ENCODE peak calls at places on chromosome 2, in four cellular contexts. One of them, this sample, is unnamed.
A peak's percentile ranks its signal among the peaks of the same experiment; 100 is the strongest.

GRCh38 chr2:135743860-135744259 is 2.2 kb downstream of the UBXN4 start:
- DNase-seq in NCI-H1092: no peak
- DNase-seq in EH: peak; percentile 8
- DNase-seq in activated naive CD8-positive, alpha-beta T cell treated with anti-CD3 and anti-CD28 coated beads, Interleukin-2, amount 10 ng/mL, durations not matched to agents 7 days and 5 days: no peak
- DNase-seq in this sample: peak; percentile 6

GRCh38 chr2:47534179-47534919 is 131.4 kb downstream of the MSH2 start:
- DNase-seq in NCI-H1092: peak; percentile 2
- DNase-seq in EH: peak; percentile 96
- DNase-seq in activated naive CD8-positive, alpha-beta T cell treated with anti-CD3 and anti-CD28 coated beads, Interleukin-2, amount 10 ng/mL, durations not matched to agents 7 days and 5 days: no peak
- DNase-seq in this sample: peak; percentile 80

GRCh38 chr2:124001681-124002080 is 23.4 kb upstream of the CNTNAP5 start:
- DNase-seq in NCI-H1092: peak; percentile 64
- DNase-seq in EH: no peak
- DNase-seq in activated naive CD8-positive, alpha-beta T cell treated with anti-CD3 and anti-CD28 coated beads, Interleukin-2, amount 10 ng/mL, durations not matched to agents 7 days and 5 days: no peak
- DNase-seq in this sample: no peak

GRCh38 chr2:166239548-166239947 is 111.7 kb upstream of the SCN1A start:
- DNase-seq in NCI-H1092: no peak
- DNase-seq in EH: peak; percentile 95
- DNase-seq in activated naive CD8-positive, alpha-beta T cell treated with anti-CD3 and anti-CD28 coated beads, Interleukin-2, amount 10 ng/mL, durations not matched to agents 7 days and 5 days: no peak
- DNase-seq in this sample: peak; percentile 77

GRCh38 chr2:48531141-48531648 is 1.2 kb downstream of the STON1 start:
- DNase-seq in NCI-H1092: no peak
- DNase-seq in EH: peak; percentile 99
- DNase-seq in activated naive CD8-positive, alpha-beta T cell treated with anti-CD3 and anti-CD28 coated beads, Interleukin-2, amount 10 ng/mL, durations not matched to agents 7 days and 5 days: no peak
- DNase-seq in this sample: peak; percentile 82

GRCh38 chr2:121205321-121205942 is 79.6 kb downstream of the TFCP2L1 start:
- DNase-seq in NCI-H1092: no peak
- DNase-seq in EH: peak; percentile 23
- DNase-seq in activated naive CD8-positive, alpha-beta T cell treated with anti-CD3 and anti-CD28 coated beads, Interleukin-2, amount 10 ng/mL, durations not matched to agents 7 days and 5 days: no peak
- DNase-seq in this sample: peak; percentile 10

GRCh38 chr2:231941673-231942072 is 15.5 kb upstream of the NPPC start:
- DNase-seq in NCI-H1092: no peak
- DNase-seq in EH: no peak
- DNase-seq in activated naive CD8-positive, alpha-beta T cell treated with anti-CD3 and anti-CD28 coated beads, Interleukin-2, amount 10 ng/mL, durations not matched to agents 7 days and 5 days: no peak
- DNase-seq in this sample: no peak

GRCh38 chr2:233108611-233109490 is 48.7 kb downstream of the INPP5D start:
- DNase-seq in NCI-H1092: no peak
- DNase-seq in EH: no peak
- DNase-seq in activated naive CD8-positive, alpha-beta T cell treated with anti-CD3 and anti-CD28 coated beads, Interleukin-2, amount 10 ng/mL, durations not matched to agents 7 days and 5 days: no peak
- DNase-seq in this sample: no peak

GRCh38 chr2:219507555-219508443 is 6.5 kb upstream of the ASIC4 start:
- DNase-seq in NCI-H1092: no peak
- DNase-seq in EH: no peak
- DNase-seq in activated naive CD8-positive, alpha-beta T cell treated with anti-CD3 and anti-CD28 coated beads, Interleukin-2, amount 10 ng/mL, durations not matched to agents 7 days and 5 days: no peak
- DNase-seq in this sample: no peak

GRCh38 chr2:43605079-43605655 is 9.3 kb upstream of the THADA start:
- DNase-seq in NCI-H1092: peak; percentile 12
- DNase-seq in EH: peak; percentile 53
- DNase-seq in activated naive CD8-positive, alpha-beta T cell treated with anti-CD3 and anti-CD28 coated beads, Interleukin-2, amount 10 ng/mL, durations not matched to agents 7 days and 5 days: no peak
- DNase-seq in this sample: peak; percentile 57

GRCh38 chr2:64704161-64704560 is 50.4 kb upstream of the SERTAD2 start:
- DNase-seq in NCI-H1092: no peak
- DNase-seq in EH: no peak
- DNase-seq in activated naive CD8-positive, alpha-beta T cell treated with anti-CD3 and anti-CD28 coated beads, Interleukin-2, amount 10 ng/mL, durations not matched to agents 7 days and 5 days: no peak
- DNase-seq in this sample: no peak

GRCh38 chr2:16165518-16166326 is 225.4 kb downstream of the MYCN start:
- DNase-seq in NCI-H1092: no peak
- DNase-seq in EH: no peak
- DNase-seq in activated naive CD8-positive, alpha-beta T cell treated with anti-CD3 and anti-CD28 coated beads, Interleukin-2, amount 10 ng/mL, durations not matched to agents 7 days and 5 days: no peak
- DNase-seq in this sample: no peak

GRCh38 chr2:19573784-19574183 is 215.4 kb upstream of the OSR1 start:
- DNase-seq in NCI-H1092: no peak
- DNase-seq in EH: no peak
- DNase-seq in activated naive CD8-positive, alpha-beta T cell treated with anti-CD3 and anti-CD28 coated beads, Interleukin-2, amount 10 ng/mL, durations not matched to agents 7 days and 5 days: no peak
- DNase-seq in this sample: no peak

GRCh38 chr2:133405252-133405651 is 163.0 kb downstream of the NCKAP5 start:
- DNase-seq in NCI-H1092: no peak
- DNase-seq in EH: peak; percentile 32
- DNase-seq in activated naive CD8-positive, alpha-beta T cell treated with anti-CD3 and anti-CD28 coated beads, Interleukin-2, amount 10 ng/mL, durations not matched to agents 7 days and 5 days: no peak
- DNase-seq in this sample: no peak

GRCh38 chr2:156189143-156189542 is 143.4 kb downstream of the NR4A2 start:
- DNase-seq in NCI-H1092: no peak
- DNase-seq in EH: no peak
- DNase-seq in activated naive CD8-positive, alpha-beta T cell treated with anti-CD3 and anti-CD28 coated beads, Interleukin-2, amount 10 ng/mL, durations not matched to agents 7 days and 5 days: no peak
- DNase-seq in this sample: no peak

GRCh38 chr2:120990451-120990871 is 254.8 kb downstream of the GLI2 start:
- DNase-seq in NCI-H1092: no peak
- DNase-seq in EH: peak; percentile 29
- DNase-seq in activated naive CD8-positive, alpha-beta T cell treated with anti-CD3 and anti-CD28 coated beads, Interleukin-2, amount 10 ng/mL, durations not matched to agents 7 days and 5 days: no peak
- DNase-seq in this sample: peak; percentile 50

GRCh38 chr2:106536490-106536889 is 49.3 kb downstream of the CD8B2 start:
- DNase-seq in NCI-H1092: no peak
- DNase-seq in EH: no peak
- DNase-seq in activated naive CD8-positive, alpha-beta T cell treated with anti-CD3 and anti-CD28 coated beads, Interleukin-2, amount 10 ng/mL, durations not matched to agents 7 days and 5 days: no peak
- DNase-seq in this sample: no peak

GRCh38 chr2:166375205-166375735 is 474 bp downstream of the SCN9A start:
- DNase-seq in NCI-H1092: no peak
- DNase-seq in EH: peak; percentile 48
- DNase-seq in activated naive CD8-positive, alpha-beta T cell treated with anti-CD3 and anti-CD28 coated beads, Interleukin-2, amount 10 ng/mL, durations not matched to agents 7 days and 5 days: no peak
- DNase-seq in this sample: no peak

GRCh38 chr2:118859157-118859770 is 11.8 kb upstream of the EN1 start:
- DNase-seq in NCI-H1092: no peak
- DNase-seq in EH: no peak
- DNase-seq in activated naive CD8-positive, alpha-beta T cell treated with anti-CD3 and anti-CD28 coated beads, Interleukin-2, amount 10 ng/mL, durations not matched to agents 7 days and 5 days: no peak
- DNase-seq in this sample: no peak

GRCh38 chr2:64212346-64212745 is 68.1 kb upstream of the PELI1 start:
- DNase-seq in NCI-H1092: no peak
- DNase-seq in EH: peak; percentile 70
- DNase-seq in activated naive CD8-positive, alpha-beta T cell treated with anti-CD3 and anti-CD28 coated beads, Interleukin-2, amount 10 ng/mL, durations not matched to agents 7 days and 5 days: no peak
- DNase-seq in this sample: peak; percentile 83

GRCh38 chr2:105072039-105072438 is 34.2 kb downstream of the MRPS9 start:
- DNase-seq in NCI-H1092: no peak
- DNase-seq in EH: no peak
- DNase-seq in activated naive CD8-positive, alpha-beta T cell treated with anti-CD3 and anti-CD28 coated beads, Interleukin-2, amount 10 ng/mL, durations not matched to agents 7 days and 5 days: no peak
- DNase-seq in this sample: no peak

GRCh38 chr2:42901076-42901645 is 108.8 kb upstream of the HAAO start:
- DNase-seq in NCI-H1092: no peak
- DNase-seq in EH: peak; percentile 80
- DNase-seq in activated naive CD8-positive, alpha-beta T cell treated with anti-CD3 and anti-CD28 coated beads, Interleukin-2, amount 10 ng/mL, durations not matched to agents 7 days and 5 days: no peak
- DNase-seq in this sample: peak; percentile 65

GRCh38 chr2:102975996-102976636 is 214.3 kb downstream of the TMEM182 start:
- DNase-seq in NCI-H1092: no peak
- DNase-seq in EH: no peak
- DNase-seq in activated naive CD8-positive, alpha-beta T cell treated with anti-CD3 and anti-CD28 coated beads, Interleukin-2, amount 10 ng/mL, durations not matched to agents 7 days and 5 days: peak; percentile 29
- DNase-seq in this sample: peak; percentile 12

GRCh38 chr2:106030287-106031268 is 163.5 kb downstream of the UXS1 start:
- DNase-seq in NCI-H1092: no peak
- DNase-seq in EH: peak; percentile 92
- DNase-seq in activated naive CD8-positive, alpha-beta T cell treated with anti-CD3 and anti-CD28 coated beads, Interleukin-2, amount 10 ng/mL, durations not matched to agents 7 days and 5 days: no peak
- DNase-seq in this sample: peak; percentile 89

GRCh38 chr2:71995067-71995665 is 152.5 kb downstream of the CYP26B1 start:
- DNase-seq in NCI-H1092: peak; percentile 14
- DNase-seq in EH: peak; percentile 64
- DNase-seq in activated naive CD8-positive, alpha-beta T cell treated with anti-CD3 and anti-CD28 coated beads, Interleukin-2, amount 10 ng/mL, durations not matched to agents 7 days and 5 days: no peak
- DNase-seq in this sample: peak; percentile 57

GRCh38 chr2:55093381-55093780 is 43.1 kb upstream of the RTN4 start:
- DNase-seq in NCI-H1092: no peak
- DNase-seq in EH: peak; percentile 82
- DNase-seq in activated naive CD8-positive, alpha-beta T cell treated with anti-CD3 and anti-CD28 coated beads, Interleukin-2, amount 10 ng/mL, durations not matched to agents 7 days and 5 days: no peak
- DNase-seq in this sample: no peak

GRCh38 chr2:138059967-138060635 is 95.8 kb downstream of the HNMT start:
- DNase-seq in NCI-H1092: no peak
- DNase-seq in EH: peak; percentile 58
- DNase-seq in activated naive CD8-positive, alpha-beta T cell treated with anti-CD3 and anti-CD28 coated beads, Interleukin-2, amount 10 ng/mL, durations not matched to agents 7 days and 5 days: no peak
- DNase-seq in this sample: peak; percentile 52

GRCh38 chr2:162085090-162085891 is 11.3 kb upstream of the DPP4 start:
- DNase-seq in NCI-H1092: no peak
- DNase-seq in EH: peak; percentile 95
- DNase-seq in activated naive CD8-positive, alpha-beta T cell treated with anti-CD3 and anti-CD28 coated beads, Interleukin-2, amount 10 ng/mL, durations not matched to agents 7 days and 5 days: no peak
- DNase-seq in this sample: peak; percentile 98

This sample was measured in AG10803.